ENCODE peak calls at places on chromosome 15, in nine cellular contexts. R is HT1080; G is NCI-H1930; U is Peyer's patch; X is activated CD8-positive, alpha-beta T cell treated with anti-CD3 and anti-CD28 coated beads for 36 hours; Y is heart right ventricle; V is activated naive CD8-positive, alpha-beta T cell treated with anti-CD3 and anti-CD28 coated beads, Interleukin-2, amount 50 U/mL, for 16 hours; O is posterior cingulate gyrus; F is NCI-H1436. E is an unnamed sample.

GRCh38 chr15:62758126-62758951 is 284.2 kb upstream of the TPM1 start:
- DNase-seq in R (peak), G (no peak), U (no peak), X (no peak), Y (no peak), V (no peak), O (no peak), F (no peak), E (no peak)

GRCh38 chr15:88918738-88919137 is 5.6 kb upstream of the MFGE8 start:
- DNase-seq in R (peak), G (no peak), U (no peak), X (peak), Y (peak), V (no peak), O (no peak), F (peak), E (no peak)

GRCh38 chr15:33194704-33195261 is at the start of gene FMN1:
- DNase-seq in R (peak), G (peak), U (peak), X (peak), Y (peak), V (peak), O (peak), F (peak), E (peak)

GRCh38 chr15:90106522-90107117 is 4.4 kb upstream of the IDH2 start:
- DNase-seq in R (peak), G (no peak), U (no peak), X (no peak), Y (peak), V (no peak), O (peak), F (no peak), E (no peak)

GRCh38 chr15:76163429-76164020 is 103.7 kb downstream of the TMEM266 start:
- DNase-seq in R (no peak), G (no peak), U (peak), X (no peak), Y (peak), V (no peak), O (peak), F (no peak), E (no peak)

GRCh38 chr15:90031231-90031791 is 30.2 kb downstream of the ZNF710 start:
- DNase-seq in R (no peak), G (no peak), U (peak), X (peak), Y (no peak), V (no peak), O (peak), F (peak), E (no peak)

GRCh38 chr15:58931985-58932384 is 1.5 kb downstream of the SLTM start:
- DNase-seq in R (peak), G (no peak), U (no peak), X (peak), Y (no peak), V (no peak), O (no peak), F (no peak), E (no peak)

GRCh38 chr15:75058127-75058905 is 34.9 kb downstream of the PPCDC start:
- DNase-seq in R (no peak), G (no peak), U (no peak), X (no peak), Y (no peak), V (no peak), O (no peak), F (no peak), E (no peak)

GRCh38 chr15:40906947-40907802 is 12.9 kb downstream of the VPS18 start:
- DNase-seq in R (no peak), G (no peak), U (peak), X (peak), Y (peak), V (no peak), O (peak), F (peak), E (no peak)

GRCh38 chr15:101689901-101690300 is 34.4 kb downstream of the TARS3 start:
- DNase-seq in R (peak), G (no peak), U (no peak), X (peak), Y (no peak), V (no peak), O (no peak), F (no peak), E (no peak)

GRCh38 chr15:67135494-67135893 is 70.1 kb downstream of the SMAD3 start:
- DNase-seq in R (no peak), G (no peak), U (no peak), X (no peak), Y (no peak), V (no peak), O (no peak), F (no peak), E (no peak)

GRCh38 chr15:98682992-98683701 is 34.8 kb downstream of the IGF1R start:
- DNase-seq in R (no peak), G (no peak), U (no peak), X (no peak), Y (no peak), V (no peak), O (no peak), F (no peak), E (peak)

GRCh38 chr15:66327736-66328135 is 28.7 kb downstream of the TIPIN start:
- DNase-seq in R (no peak), G (no peak), U (no peak), X (no peak), Y (no peak), V (no peak), O (no peak), F (no peak), E (no peak)

GRCh38 chr15:68411735-68412134 is 20.2 kb downstream of the ITGA11 start:
- DNase-seq in R (no peak), G (no peak), U (no peak), X (no peak), Y (no peak), V (no peak), O (no peak), F (no peak), E (no peak)

GRCh38 chr15:32641517-32642059 is at the start of gene SCG5:
- DNase-seq in R (no peak), G (no peak), U (no peak), X (no peak), Y (no peak), V (no peak), O (peak), F (peak), E (peak)

GRCh38 chr15:55586808-55587207 is 1.3 kb downstream of the PYGO1 start:
- DNase-seq in R (no peak), G (no peak), U (no peak), X (no peak), Y (no peak), V (no peak), O (no peak), F (no peak), E (no peak)